ENCODE peak calls at places on chromosomes 5 and 9, in ten cellular contexts. U is HuH-7.5; V is NCI-H1092; D is stimulated activated CD4-positive, alpha-beta T cell treated with anti-CD3 and anti-CD28 coated beads, Interleukin-1b, Interleukin-23, amount 100 ng/mL, for 1 hour; G is amniotic stem cell; Q is colonic mucosa; O is hypothalamus; N is astrocyte; T is AG10803; F is germinal center. I is an unnamed sample.

GRCh38 chr5:108016101-108016500 is 345.4 kb upstream of the EFNA5 start:
- DNase-seq in U (no peak), V (no peak), D (no peak), G (no peak), Q (no peak), O (no peak), N (no peak), T (no peak), F (no peak), I (no peak)

GRCh38 chr5:155092318-155092717 is 78.8 kb downstream of the KIF4B start:
- DNase-seq in U (no peak), V (no peak), D (no peak), G (no peak), Q (no peak), O (no peak), N (no peak), T (no peak), F (no peak), I (no peak)

GRCh38 chr9:136958898-136959850 is 7.1 kb downstream of the LCN12 start:
- DNase-seq in U (no peak), V (no peak), D (no peak), G (no peak), Q (no peak), O (no peak), N (no peak), T (no peak), F (no peak), I (no peak)

GRCh38 chr9:19699757-19700156 is 89.1 kb downstream of the SLC24A2 start:
- DNase-seq in U (no peak), V (no peak), D (no peak), G (no peak), Q (no peak), O (no peak), N (no peak), T (no peak), F (no peak), I (no peak)

GRCh38 chr9:126421567-126422428 is 95.2 kb downstream of the MVB12B start:
- DNase-seq in U (no peak), V (no peak), D (no peak), G (no peak), Q (no peak), O (no peak), N (no peak), T (no peak), F (no peak), I (no peak)

GRCh38 chr5:126450388-126450787 is 27.2 kb downstream of the GRAMD2B start:
- DNase-seq in U (no peak), V (no peak), D (no peak), G (no peak), Q (no peak), O (no peak), N (no peak), T (no peak), F (peak), I (no peak)

GRCh38 chr5:56580864-56581263 is 234.5 kb upstream of the MAP3K1 start:
- DNase-seq in U (no peak), V (no peak), D (no peak), G (no peak), Q (no peak), O (no peak), N (no peak), T (no peak), F (no peak), I (no peak)

GRCh38 chr9:107394264-107394663 is 95.3 kb downstream of the KLF4 start:
- DNase-seq in U (no peak), V (no peak), D (no peak), G (no peak), Q (no peak), O (no peak), N (no peak), T (peak), F (no peak), I (no peak)

GRCh38 chr9:112554516-112554915 is 67.9 kb downstream of the KIAA1958 start:
- DNase-seq in U (no peak), V (no peak), D (no peak), G (peak), Q (no peak), O (no peak), N (peak), T (peak), F (no peak), I (no peak)

GRCh38 chr9:91560301-91560700 is 136.7 kb upstream of the NFIL3 start:
- DNase-seq in U (no peak), V (no peak), D (no peak), G (no peak), Q (no peak), O (no peak), N (peak), T (peak), F (no peak), I (no peak)

GRCh38 chr5:29079771-29080170 is 2041.4 kb upstream of the CDH9 start:
- DNase-seq in U (no peak), V (no peak), D (no peak), G (no peak), Q (no peak), O (no peak), N (no peak), T (no peak), F (no peak), I (no peak)

GRCh38 chr9:36137392-36138004 is 965 bp downstream of the GLIPR2 start:
- DNase-seq in U (peak), V (no peak), D (no peak), G (no peak), Q (no peak), O (no peak), N (no peak), T (peak), F (no peak), I (no peak)

GRCh38 chr9:127349483-127350127 is 47.4 kb upstream of the SLC2A8 start:
- DNase-seq in U (no peak), V (peak), D (no peak), G (no peak), Q (no peak), O (no peak), N (no peak), T (no peak), F (no peak), I (no peak)

GRCh38 chr5:111929892-111930291 is 172.9 kb upstream of the NREP start:
- DNase-seq in U (peak), V (no peak), D (no peak), G (peak), Q (no peak), O (no peak), N (peak), T (peak), F (no peak), I (no peak)

GRCh38 chr5:165321912-165322311 is 1816.5 kb downstream of the MAT2B start:
- DNase-seq in U (no peak), V (no peak), D (no peak), G (peak), Q (no peak), O (no peak), N (peak), T (no peak), F (no peak), I (no peak)

GRCh38 chr5:76104027-76104426 is 20.8 kb downstream of the SV2C start:
- DNase-seq in U (no peak), V (no peak), D (no peak), G (no peak), Q (peak), O (no peak), N (no peak), T (peak), F (no peak), I (peak)

GRCh38 chr5:174222891-174223290 is 177.4 kb downstream of the NSG2 start:
- DNase-seq in U (no peak), V (no peak), D (no peak), G (no peak), Q (no peak), O (no peak), N (no peak), T (no peak), F (no peak), I (no peak)

GRCh38 chr9:21684231-21684630 is 118.2 kb upstream of the MTAP start:
- DNase-seq in U (no peak), V (no peak), D (no peak), G (no peak), Q (no peak), O (no peak), N (no peak), T (no peak), F (no peak), I (no peak)

GRCh38 chr9:89172398-89172797 is 6.2 kb downstream of the SHC3 start:
- DNase-seq in U (no peak), V (no peak), D (no peak), G (no peak), Q (no peak), O (no peak), N (no peak), T (no peak), F (no peak), I (no peak)